ENCODE peak calls at places on chromosomes 12 and 14, in five cellular contexts. G is H54, N is testis, I is right lobe of liver, C is NB4. S is an unnamed sample.

GRCh38 chr12:113158439-113159203 is 9.1 kb downstream of the CFAP73 start:
- DNase-seq in I (no peak), N (no peak), G (no peak), C (no peak), S (no peak)

GRCh38 chr12:31008241-31008711 is 65.4 kb upstream of the DDX11 start:
- DNase-seq in N (no peak), I (no peak), G (no peak), C (no peak), S (no peak)

GRCh38 chr12:16600525-16600924 is 5.4 kb downstream of the LMO3 start:
- DNase-seq in G (no peak), C (no peak), N (no peak), I (no peak), S (peak)

GRCh38 chr12:54596526-54596946 is 8.1 kb upstream of the PPP1R1A start:
- DNase-seq in I (peak), G (peak), C (peak), N (peak), S (peak)

GRCh38 chr14:37595809-37596595 is 573 bp downstream of the TTC6 start:
- DNase-seq in I (peak), G (no peak), C (peak), N (no peak), S (no peak)

GRCh38 chr12:62481843-62482540 is 15.4 kb downstream of the MON2 start:
- DNase-seq in N (no peak), G (no peak), I (no peak), C (no peak), S (peak)

GRCh38 chr12:93292731-93293566 is 84.8 kb upstream of the NUDT4 start:
- DNase-seq in G (no peak), I (no peak), N (no peak), C (no peak), S (no peak)

GRCh38 chr12:95218164-95218851 is 701 bp downstream of the VEZT start:
- DNase-seq in N (peak), G (peak), C (peak), I (no peak), S (no peak)

GRCh38 chr12:30977124-30977523 is 50.6 kb downstream of the TSPAN11 start:
- DNase-seq in C (no peak), N (no peak), I (no peak), G (no peak), S (no peak)

GRCh38 chr14:62117010-62117717 is 354.9 kb downstream of the SNAPC1 start:
- DNase-seq in C (no peak), I (peak), N (peak), G (no peak), S (peak)

GRCh38 chr14:65949711-65950516 is 536.3 kb upstream of the CCDC196 start:
- DNase-seq in C (no peak), I (peak), G (no peak), N (peak), S (peak)

GRCh38 chr12:99087278-99087677 is 442.2 kb downstream of the APAF1 start:
- DNase-seq in N (no peak), I (no peak), G (no peak), C (no peak), S (peak)

GRCh38 chr12:49539406-49540228 is 787 bp downstream of the KCNH3 start:
- DNase-seq in N (no peak), G (no peak), C (no peak), I (no peak), S (no peak)

GRCh38 chr12:53381739-53382630 is 2.0 kb downstream of the SP1 start:
- DNase-seq in C (peak), N (peak), G (peak), I (peak), S (peak)

GRCh38 chr12:53380797-53381738 is 1.1 kb downstream of the SP1 start:
- DNase-seq in G (no peak), I (no peak), C (peak), N (no peak), S (no peak)

GRCh38 chr12:53378705-53379388 is 1.1 kb upstream of the SP1 start:
- DNase-seq in I (no peak), N (no peak), G (no peak), C (peak), S (no peak)

GRCh38 chr12:53379389-53380103 is 430 bp upstream of the SP1 start:
- DNase-seq in N (peak), C (peak), G (peak), I (peak), S (peak)

DNA sequence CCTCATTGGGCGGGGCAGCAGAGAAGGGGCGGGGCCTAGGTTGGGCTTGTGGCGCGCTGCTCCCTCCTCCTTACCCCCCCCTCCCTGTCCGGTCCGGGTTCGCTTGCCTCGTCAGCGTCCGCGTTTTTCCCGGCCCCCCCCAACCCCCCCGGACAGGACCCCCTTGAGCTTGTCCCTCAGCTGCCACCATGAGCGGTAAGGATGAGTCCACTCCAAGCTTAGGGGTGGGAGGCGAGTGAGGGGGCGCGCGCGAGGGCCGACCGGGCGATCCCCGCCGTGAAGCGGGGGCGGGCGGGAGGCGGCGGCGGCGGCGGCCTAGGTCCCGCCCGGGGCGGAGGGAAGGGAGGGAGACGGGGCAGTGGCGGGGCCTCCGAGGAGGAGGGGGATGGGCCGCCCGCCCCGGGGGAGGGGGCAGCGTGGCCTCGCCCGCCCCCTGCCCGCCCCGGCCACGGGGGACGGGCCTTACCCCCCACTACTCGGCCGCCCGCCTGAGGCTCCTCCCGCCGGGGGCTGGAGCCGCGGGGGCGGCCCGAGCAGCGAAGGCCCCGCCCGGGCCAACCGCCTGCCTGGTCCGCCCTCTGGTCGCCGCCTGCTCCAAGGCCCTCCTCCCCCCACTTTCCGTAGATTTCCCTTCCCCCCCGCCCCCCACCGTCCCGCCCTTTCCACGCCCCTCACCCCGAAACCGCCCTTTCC is at the start of gene SP1:
- DNase-seq in I (peak), C (peak), G (peak), N (peak), S (peak)
- TF ChIP-seq POLR2A in I (peak), C (no peak), G (peak), N (no peak), S (peak)

GRCh38 chr12:122333142-122334087 is 67.1 kb upstream of the VPS33A start:
- DNase-seq in G (no peak), C (peak), N (peak), I (no peak), S (no peak)
- TF ChIP-seq POLR2A in G (no peak), C (no peak), N (no peak), I (no peak), S (no peak)

DNA sequence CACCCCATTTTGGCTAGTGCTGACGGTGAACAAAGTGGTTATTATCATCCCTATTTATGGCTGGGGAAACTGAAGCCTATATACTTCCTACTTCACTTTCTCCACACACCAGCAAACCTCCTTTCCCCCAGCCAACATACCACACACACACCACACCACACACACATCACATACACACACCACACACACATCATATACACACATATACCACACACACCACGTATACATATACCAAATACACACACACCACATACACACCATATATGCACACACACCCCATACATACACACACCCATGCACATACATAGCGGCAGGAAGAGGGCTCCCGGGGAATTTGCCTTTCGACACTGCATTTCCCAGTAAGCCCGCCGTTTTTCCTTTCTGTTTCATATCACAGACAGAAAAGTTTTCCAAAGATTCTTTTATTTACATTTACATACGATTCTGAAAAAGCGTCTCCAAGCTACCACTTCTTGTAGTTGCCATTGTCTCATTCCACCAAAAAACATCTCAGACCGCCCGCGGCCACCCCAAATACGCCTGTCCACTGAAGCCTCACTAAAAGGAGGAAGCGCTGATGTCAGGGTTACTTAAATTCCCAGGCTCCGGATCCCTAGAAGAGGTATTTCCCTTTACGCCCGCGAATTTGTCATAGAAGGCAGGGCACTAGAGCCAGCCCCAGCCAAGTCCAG is 826 bp upstream of the RAB5B start:
- DNase-seq in C (peak), G (no peak), N (no peak), I (no peak), S (no peak)
- TF ChIP-seq POLR2A in C (no peak), G (no peak), N (no peak), I (peak), S (no peak)

GRCh38 chr12:42238240-42239140 is at the start of gene YAF2:
- DNase-seq in C (peak), N (peak), I (peak), G (peak), S (peak)
- TF ChIP-seq POLR2A in C (peak), N (no peak), I (peak), G (peak), S (peak)

GRCh38 chr12:8609061-8609570 is 3.5 kb downstream of the AICDA start:
- DNase-seq in N (peak), C (peak), I (no peak), G (peak), S (no peak)
- TF ChIP-seq POLR2A in N (no peak), C (no peak), I (no peak), G (no peak), S (no peak)

GRCh38 chr12:66979270-66979669 is 289.9 kb upstream of the CAND1 start:
- DNase-seq in N (no peak), C (no peak), G (no peak), I (no peak), S (no peak)
- TF ChIP-seq POLR2A in N (no peak), C (no peak), G (no peak), I (no peak), S (no peak)

S was measured in thyroid gland.